ENCODE peak calls at places on chromosomes 1 and 21, in five cellular contexts. V is SK-N-SH, X is H9, G is astrocyte, W is fibroblast of lung. P is an unnamed sample.
A peak's percentile ranks its signal among the peaks of the same experiment; 100 is the strongest.

GRCh38 chr1:168861421-168862023 is 132.5 kb upstream of the DPT start:
- DNase-seq in V (no peak), X (no peak), G (no peak), W (no peak), P (no peak)

GRCh38 chr1:195173753-195174152 is 1434.5 kb downstream of the KCNT2 start:
- DNase-seq in V (no peak), X (no peak), G (no peak), W (no peak), P (no peak)

GRCh38 chr1:168987923-168988322 is 118.6 kb upstream of the ATP1B1 start:
- DNase-seq in V (no peak), X (no peak), G (no peak), W (no peak), P (no peak)

GRCh38 chr1:55702064-55702463 is 486.9 kb upstream of the USP24 start:
- DNase-seq in V (peak; percentile 25), X (no peak), G (no peak), W (peak; percentile 39), P (peak; percentile 19)

GRCh38 chr1:247401310-247402098 is 14.5 kb upstream of the NLRP3 start:
- DNase-seq in V (no peak), X (no peak), G (no peak), W (no peak), P (no peak)

GRCh38 chr21:35256468-35256988 is 207.4 kb upstream of the RUNX1 start:
- DNase-seq in V (peak; percentile 5), X (no peak), G (peak; percentile 99), W (peak; percentile 99), P (no peak)

GRCh38 chr1:36174716-36175115 is 18.8 kb downstream of the MAP7D1 start:
- DNase-seq in V (no peak), X (no peak), G (no peak), W (no peak), P (no peak)

GRCh38 chr1:205257735-205258134 is 30.0 kb downstream of the TMCC2 start:
- DNase-seq in V (no peak), X (no peak), G (no peak), W (no peak), P (no peak)

GRCh38 chr21:42567181-42567560 is 53.5 kb downstream of the SLC37A1 start:
- DNase-seq in V (no peak), X (no peak), G (no peak), W (no peak), P (no peak)

GRCh38 chr1:6384962-6385672 is 8.4 kb downstream of the ACOT7 start:
- DNase-seq in V (peak; percentile 84), X (no peak), G (no peak), W (peak; percentile 49), P (no peak)

GRCh38 chr1:185595835-185596667 is 138.1 kb upstream of the HMCN1 start:
- DNase-seq in V (peak; percentile 46), X (peak; percentile 67), G (peak; percentile 12), W (peak; percentile 47), P (peak; percentile 71)

GRCh38 chr1:54572236-54572850 is 24.3 kb downstream of the ACOT11 start:
- DNase-seq in V (peak; percentile 52), X (no peak), G (no peak), W (no peak), P (no peak)

GRCh38 chr1:165828103-165828558 is 717 bp downstream of the UCK2 start:
- DNase-seq in V (peak; percentile 83), X (peak; percentile 33), G (peak; percentile 10), W (peak; percentile 38), P (peak; percentile 77)

GRCh38 chr1:81264976-81265375 is 535.8 kb upstream of the ADGRL2 start:
- DNase-seq in V (no peak), X (no peak), G (no peak), W (no peak), P (no peak)

GRCh38 chr1:222416001-222416791 is 131.7 kb downstream of the HHIPL2 start:
- DNase-seq in V (no peak), X (no peak), G (peak; percentile 19), W (no peak), P (no peak)

GRCh38 chr1:145978860-145979745 is 14.6 kb downstream of the POLR3GL start:
- DNase-seq in V (peak; percentile 82), X (peak; percentile 95), G (peak; percentile 100), W (peak; percentile 100), P (peak; percentile 100)

GRCh38 chr1:36859926-36860325 is 174.4 kb downstream of the GRIK3 start:
- DNase-seq in V (no peak), X (no peak), G (no peak), W (no peak), P (no peak)

GRCh38 chr1:110452330-110452729 is 1.4 kb downstream of the PROK1 start:
- DNase-seq in V (no peak), X (no peak), G (no peak), W (no peak), P (no peak)

GRCh38 chr1:36133484-36133883 is 8.5 kb upstream of the COL8A2 start:
- DNase-seq in V (peak; percentile 44), X (no peak), G (peak; percentile 95), W (peak; percentile 91), P (no peak)

GRCh38 chr1:100423832-100424337 is 71.6 kb downstream of the CDC14A start:
- DNase-seq in V (no peak), X (no peak), G (no peak), W (no peak), P (no peak)

GRCh38 chr21:42094811-42095210 is 23.7 kb downstream of the UMODL1 start:
- DNase-seq in V (no peak), X (no peak), G (no peak), W (no peak), P (no peak)

GRCh38 chr1:152042030-152042429 is 5.2 kb upstream of the S100A11 start:
- DNase-seq in V (no peak), X (no peak), G (no peak), W (no peak), P (no peak)

GRCh38 chr21:25563399-25564116 is 43.7 kb downstream of the MRPL39 start:
- DNase-seq in V (no peak), X (no peak), G (peak; percentile 57), W (peak; percentile 53), P (no peak)

GRCh38 chr1:243851129-243851756 is 1.2 kb upstream of the AKT3 start:
- DNase-seq in V (no peak), X (no peak), G (peak; percentile 17), W (peak; percentile 25), P (no peak)

GRCh38 chr1:17045140-17045539 is 8.7 kb downstream of the SDHB start:
- DNase-seq in V (no peak), X (no peak), G (no peak), W (no peak), P (no peak)
- H4K20me1 ChIP-seq in V (no peaks in the 10 kb centered on the region), X (no peaks in the 10 kb centered on the region), G (peaks cover 27% of the 10 kb centered on the region), W (no peaks in the 10 kb centered on the region), P (no peaks in the 10 kb centered on the region)

DNA sequence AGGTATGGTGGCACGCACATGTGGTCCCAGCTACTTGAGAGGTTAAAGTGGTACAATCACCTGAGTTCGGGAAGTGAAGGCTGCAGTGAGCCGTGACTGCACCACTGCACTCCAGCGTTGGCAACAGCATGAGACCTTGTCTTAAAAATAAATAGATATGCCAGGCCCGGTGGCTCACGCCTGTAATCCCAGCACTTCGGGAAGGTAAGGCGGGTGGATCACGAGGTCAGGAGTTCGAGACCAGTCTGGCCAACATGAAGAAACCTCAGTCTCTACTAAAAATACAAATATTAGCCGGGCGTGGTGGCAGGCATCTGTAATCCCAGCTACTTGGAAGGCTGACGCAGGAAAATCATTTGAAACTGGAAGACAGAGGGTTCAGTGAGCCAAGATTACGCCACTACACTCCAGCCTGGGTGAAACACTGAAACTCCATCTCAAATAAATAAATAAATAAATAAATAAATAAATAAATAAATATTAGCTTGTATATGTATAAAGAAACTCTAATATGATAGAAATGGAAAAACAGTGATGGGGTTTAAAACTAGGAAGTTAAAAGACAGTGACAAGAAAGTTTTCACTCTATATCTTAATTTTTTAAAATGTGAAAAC is 18.8 kb downstream of the GATAD2B start:
- DNase-seq in V (no peak), X (no peak), G (no peak), W (peak; percentile 40), P (no peak)
- H3K27ac ChIP-seq in V (no peak overlapping the region), X (no peak overlapping the region), G (no peak overlapping the region), W (no peak overlapping the region), P (no peak overlapping the region)

GRCh38 chr1:9590201-9590600 is 1.5 kb downstream of the TMEM201 start:
- DNase-seq in V (no peak), X (no peak), G (no peak), W (no peak), P (no peak)

GRCh38 chr1:9591669-9592509 is 3.2 kb downstream of the TMEM201 start:
- DNase-seq in V (peak; percentile 74), X (no peak), G (no peak), W (no peak), P (no peak)

GRCh38 chr1:9592510-9593075 is 3.9 kb downstream of the TMEM201 start:
- DNase-seq in V (no peak), X (no peak), G (no peak), W (no peak), P (no peak)

GRCh38 chr1:9589719-9590157 is 1.0 kb downstream of the TMEM201 start:
- DNase-seq in V (no peak), X (no peak), G (no peak), W (peak; percentile 5), P (no peak)

DNA sequence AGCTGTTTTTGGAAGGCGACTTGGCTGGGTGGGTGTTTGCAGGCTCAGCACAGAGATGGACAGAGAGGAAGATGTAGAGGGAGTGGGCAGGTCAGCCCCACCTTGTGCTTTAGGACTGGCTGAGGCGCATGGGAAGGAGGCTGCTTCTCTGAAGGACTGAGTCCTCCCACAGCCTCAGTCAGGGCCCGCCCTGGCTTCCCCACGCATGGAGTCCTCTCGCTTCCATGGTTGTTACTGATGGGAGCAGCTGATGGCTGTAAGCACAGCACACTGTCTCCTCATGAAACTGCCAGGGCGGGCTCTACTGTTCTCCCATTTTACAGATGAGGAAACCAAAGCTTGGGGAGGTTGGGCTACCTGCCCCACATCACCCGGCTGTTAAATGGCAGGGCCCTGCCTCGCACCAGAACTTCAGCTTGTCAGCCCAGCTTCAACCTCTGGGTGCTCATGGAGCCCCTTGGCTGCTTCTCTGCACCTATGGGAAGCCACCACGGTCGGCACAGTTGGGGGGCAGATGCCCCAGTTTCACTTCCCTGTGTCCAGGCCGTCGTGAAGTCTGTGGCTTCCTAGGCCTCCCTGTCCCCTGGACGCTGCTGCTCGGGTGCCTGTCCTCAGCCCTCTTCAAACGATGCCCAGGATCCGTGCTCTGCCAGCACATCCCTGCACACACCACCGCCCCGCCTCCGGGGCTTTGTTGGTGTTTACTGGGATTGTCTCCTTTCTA is 2.4 kb downstream of the TMEM201 start:
- DNase-seq in V (no peak), X (no peak), G (no peak), W (no peak), P (no peak)
- H3K4me2 ChIP-seq in V (peak overlapping the region; percentile 15), X (no peak overlapping the region), G (no peak overlapping the region), W (no peak overlapping the region), P (peak overlapping the region; percentile 84)

DNA sequence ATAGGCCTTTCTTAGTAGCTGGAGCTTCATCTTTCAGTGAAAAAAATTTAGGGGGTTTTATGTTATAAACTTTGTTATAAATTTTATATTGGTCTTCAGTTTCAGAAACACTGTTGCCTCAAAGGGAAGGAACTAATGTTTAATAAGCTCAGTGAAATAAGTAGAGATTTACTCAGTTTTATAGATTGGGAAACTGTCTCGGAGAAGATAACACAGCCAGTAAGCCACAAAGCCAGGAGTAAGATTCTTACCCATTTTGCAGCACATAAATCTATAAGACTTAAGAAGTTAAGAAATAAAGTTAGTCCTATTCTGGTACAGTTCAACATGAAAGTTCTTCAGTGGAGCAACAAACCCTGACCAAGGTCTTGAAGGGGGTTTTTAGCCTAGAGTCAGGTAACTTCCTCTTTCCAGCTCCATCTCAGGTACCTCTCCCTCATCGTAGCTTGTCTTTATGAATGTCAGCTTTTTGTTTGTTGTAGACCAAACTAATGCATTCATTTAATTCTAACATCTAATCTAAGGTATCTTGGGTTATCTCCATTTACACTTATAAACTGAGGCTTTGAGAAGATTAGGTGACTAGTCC is 3.3 kb downstream of the KPNA6 start:
- DNase-seq in V (no peak), X (no peak), G (no peak), W (no peak), P (no peak)
- H4K20me1 ChIP-seq in V (peaks cover 61% of the 10 kb centered on the region), X (no peaks in the 10 kb centered on the region), G (peaks cover 77% of the 10 kb centered on the region), W (no peaks in the 10 kb centered on the region), P (peaks cover 6% of the 10 kb centered on the region)

GRCh38 chr1:47031059-47031458 is 7.6 kb downstream of the CYP4X1 start:
- DNase-seq in V (no peak), X (no peak), G (peak; percentile 6), W (peak; percentile 0), P (no peak)
- H3K27ac ChIP-seq in V (no peak overlapping the region), X (no peak overlapping the region), G (no peak overlapping the region), W (no peak overlapping the region), P (no peak overlapping the region)

P was measured in MM.1S.